ENCODE peak calls at places on chromosomes 4 and X, in six cellular contexts. R, H, Z, A, S and P are unnamed samples.

GRCh38 chrX:10243056-10243455 is 86.3 kb downstream of the CLCN4 start:
- DNase-seq in R (no peak), H (no peak), Z (no peak), A (no peak), S (no peak), P (no peak)

GRCh38 chr4:6229095-6229494 is 28.7 kb upstream of the JAKMIP1 start:
- DNase-seq in R (no peak), H (no peak), Z (no peak), A (no peak), S (no peak), P (no peak)

GRCh38 chr4:164550989-164551712 is 202.8 kb upstream of the SMIM31 start:
- DNase-seq in R (no peak), H (no peak), Z (no peak), A (no peak), S (no peak), P (no peak)

GRCh38 chr4:6855692-6856297 is 53.8 kb upstream of the TBC1D14 start:
- DNase-seq in R (peak), H (no peak), Z (no peak), A (no peak), S (no peak), P (no peak)

GRCh38 chrX:75230296-75230695 is 43.6 kb upstream of the UPRT start:
- DNase-seq in R (no peak), H (no peak), Z (no peak), A (no peak), S (no peak), P (no peak)

GRCh38 chr4:80192937-80193336 is 4.4 kb upstream of the PRDM8 start:
- DNase-seq in R (no peak), H (no peak), Z (no peak), A (no peak), S (no peak), P (no peak)

GRCh38 chrX:69312141-69312670 is 147.0 kb upstream of the PJA1 start:
- DNase-seq in R (no peak), H (no peak), Z (no peak), A (no peak), S (no peak), P (no peak)

GRCh38 chrX:39152106-39152649 is 350.9 kb downstream of the MID1IP1 start:
- DNase-seq in R (peak), H (no peak), Z (peak), A (peak), S (peak), P (no peak)

GRCh38 chr4:2671267-2671895 is 84.8 kb downstream of the TNIP2 start:
- DNase-seq in R (no peak), H (no peak), Z (no peak), A (no peak), S (no peak), P (no peak)

GRCh38 chr4:75985116-75985515 is 5.6 kb downstream of the SDAD1 start:
- DNase-seq in R (no peak), H (no peak), Z (no peak), A (no peak), S (no peak), P (no peak)

GRCh38 chr4:88002786-88003185 is 4.6 kb upstream of the PKD2 start:
- DNase-seq in R (no peak), H (no peak), Z (no peak), A (no peak), S (no peak), P (no peak)

GRCh38 chrX:150575415-150575814 is 7.0 kb downstream of the MTM1 start:
- DNase-seq in R (peak), H (no peak), Z (no peak), A (no peak), S (no peak), P (peak)

GRCh38 chrX:131083510-131084142 is 25.5 kb downstream of the ARHGAP36 start:
- DNase-seq in R (no peak), H (no peak), Z (no peak), A (no peak), S (peak), P (no peak)

GRCh38 chrX:150219374-150220185 is 143.5 kb upstream of the MAMLD1 start:
- DNase-seq in R (no peak), H (no peak), Z (no peak), A (no peak), S (peak), P (no peak)

GRCh38 chrX:31112226-31112999 is 40.6 kb upstream of the FTHL17 start:
- DNase-seq in R (no peak), H (no peak), Z (no peak), A (no peak), S (no peak), P (no peak)

GRCh38 chrX:47143894-47144625 is 442 bp downstream of the NDUFB11 start:
- DNase-seq in R (peak), H (no peak), Z (no peak), A (no peak), S (peak), P (peak)

GRCh38 chrX:145405012-145405411 is 157.7 kb downstream of the SPANXN1 start:
- DNase-seq in R (peak), H (no peak), Z (peak), A (peak), S (no peak), P (no peak)

GRCh38 chr4:87270144-87270543 is 49.7 kb upstream of the KLHL8 start:
- DNase-seq in R (peak), H (no peak), Z (peak), A (peak), S (peak), P (no peak)

GRCh38 chr4:169351860-169352259 is 81.1 kb upstream of the SH3RF1 start:
- DNase-seq in R (no peak), H (no peak), Z (no peak), A (no peak), S (no peak), P (no peak)

GRCh38 chr4:113452868-113453620 is 308.5 kb downstream of the CAMK2D start:
- DNase-seq in R (no peak), H (no peak), Z (no peak), A (peak), S (peak), P (no peak)

GRCh38 chrX:2614911-2615310 is 76.2 kb upstream of the CD99 start:
- DNase-seq in R (no peak), H (no peak), Z (no peak), A (no peak), S (no peak), P (no peak)

GRCh38 chrX:39335447-39336235 is 534.4 kb downstream of the MID1IP1 start:
- DNase-seq in R (peak), H (no peak), Z (no peak), A (no peak), S (no peak), P (no peak)